ENCODE peak calls at places on chromosomes 5 and 9, in six cellular contexts. L is IMR-90, F is GM23248, H is PC-3, V is neuronal stem cell, G is H1. U is an unnamed sample. For H3K36me3 and H3K4me1, the result is how much of the 10 kb centered on the place peaks cover.

GRCh38 chr5:71830626-71831539 is 111.8 kb downstream of the CARTPT start:
- DNase-seq in L (peak), H (peak), V (no peak), G (no peak), F (peak), U (peak)

GRCh38 chr5:5497132-5497748 is 74.8 kb downstream of the ICE1 start:
- DNase-seq in F (peak), V (peak), L (peak), G (no peak), H (peak), U (peak)

GRCh38 chr9:100689635-100690034 is 111.8 kb downstream of the CAVIN4 start:
- DNase-seq in V (no peak), F (no peak), L (no peak), H (no peak), G (no peak), U (no peak)

GRCh38 chr5:180816608-180817534 is 14.3 kb upstream of the MGAT1 start:
- DNase-seq in F (no peak), G (no peak), V (no peak), H (no peak), L (peak), U (peak)

GRCh38 chr9:27337833-27338526 is 41.0 kb upstream of the EQTN start:
- DNase-seq in L (no peak), V (no peak), F (no peak), H (no peak), G (no peak), U (no peak)

GRCh38 chr9:133163559-133164208 is at the start of gene GBGT1:
- DNase-seq in V (no peak), L (no peak), G (no peak), H (no peak), F (peak), U (peak)

GRCh38 chr5:92962752-92963151 is 618.3 kb downstream of the NR2F1-AS1 start:
- DNase-seq in G (no peak), L (no peak), F (no peak), H (no peak), V (no peak), U (peak)

GRCh38 chr5:57495285-57495684 is 12.7 kb upstream of the ACTBL2 start:
- DNase-seq in L (no peak), F (no peak), H (no peak), G (no peak), V (no peak), U (peak)

GRCh38 chr9:136996361-136997281 is at the start of gene CLIC3:
- DNase-seq in V (no peak), F (peak), H (peak), G (no peak), L (no peak), U (no peak)

GRCh38 chr5:87829214-87829551 is 416.5 kb upstream of the CCNH start:
- DNase-seq in V (no peak), H (peak), F (peak), G (no peak), L (no peak), U (no peak)

GRCh38 chr9:7862170-7862569 is 62.6 kb upstream of the DMAC1 start:
- DNase-seq in H (no peak), G (no peak), F (no peak), V (no peak), L (no peak), U (no peak)

GRCh38 chr5:132013711-132014110 is 2.3 kb upstream of the ACSL6 start:
- DNase-seq in L (no peak), G (no peak), H (no peak), V (no peak), F (no peak), U (no peak)

GRCh38 chr9:2260401-2261306 is 245.5 kb downstream of the SMARCA2 start:
- DNase-seq in L (peak), G (no peak), H (peak), F (peak), V (no peak), U (peak)

GRCh38 chr5:154866841-154867240 is 8.4 kb downstream of the CNOT8 start:
- DNase-seq in F (no peak), L (peak), G (no peak), H (no peak), V (no peak), U (peak)

GRCh38 chr5:13866792-13867191 is 77.7 kb downstream of the DNAH5 start:
- DNase-seq in F (peak), L (peak), G (no peak), H (peak), V (peak), U (peak)

GRCh38 chr5:137344723-137345322 is 154.3 kb downstream of the SPOCK1 start:
- DNase-seq in F (peak), V (peak), H (peak), G (peak), L (peak), U (peak)

GRCh38 chr5:54180616-54181015 is 129.8 kb downstream of the ARL15 start:
- DNase-seq in G (no peak), L (no peak), V (peak), H (no peak), F (peak), U (peak)

GRCh38 chr5:43354774-43355173 is 41.6 kb upstream of the HMGCS1 start:
- DNase-seq in L (no peak), G (no peak), H (no peak), F (no peak), V (no peak), U (no peak)
- H3K36me3 ChIP-seq in L (under half), G (under half), H (under half), F (under half), V (under half), U (under half)

GRCh38 chr5:122311400-122311887 is 593 bp upstream of the SNCAIP start:
- DNase-seq in V (peak), G (no peak), F (peak), H (no peak), L (no peak), U (no peak)
- H3K9ac ChIP-seq in V (peak), G (no peak), F (peak), H (no peak), L (peak), U (no peak)

GRCh38 chr5:139571543-139571942 is 10.4 kb downstream of the UBE2D2 start:
- DNase-seq in G (no peak), H (no peak), F (no peak), L (no peak), V (no peak), U (no peak)
- H3K4me1 ChIP-seq in G (under half), H (under half), F (under half), L (under half), V (under half), U (under half)

GRCh38 chr9:99144966-99145365 is 40.1 kb downstream of the TGFBR1 start:
- DNase-seq in F (no peak), H (no peak), L (no peak), V (no peak), G (no peak), U (no peak)
- H3K36me3 ChIP-seq in F (half or more), H (under half), L (half or more), V (under half), G (under half), U (half or more)

GRCh38 chr5:151076616-151077015 is 4.2 kb downstream of the TNIP1 start:
- DNase-seq in H (no peak), G (no peak), V (no peak), L (no peak), F (no peak), U (no peak)

GRCh38 chr5:151077419-151077818 is 3.4 kb downstream of the TNIP1 start:
- DNase-seq in F (no peak), L (no peak), H (no peak), V (no peak), G (no peak), U (no peak)

GRCh38 chr5:151073280-151073679 is 7.6 kb downstream of the TNIP1 start:
- DNase-seq in H (no peak), L (no peak), F (no peak), V (no peak), G (no peak), U (no peak)

GRCh38 chr5:151074557-151074956 is 6.3 kb downstream of the TNIP1 start:
- DNase-seq in V (no peak), F (no peak), G (no peak), H (no peak), L (no peak), U (no peak)

GRCh38 chr5:151075698-151076331 is 5.0 kb downstream of the TNIP1 start:
- DNase-seq in G (no peak), V (no peak), H (peak), F (peak), L (peak), U (peak)
- H3K9ac ChIP-seq in G (no peak), V (no peak), H (peak), F (peak), L (no peak), U (no peak)

DNA sequence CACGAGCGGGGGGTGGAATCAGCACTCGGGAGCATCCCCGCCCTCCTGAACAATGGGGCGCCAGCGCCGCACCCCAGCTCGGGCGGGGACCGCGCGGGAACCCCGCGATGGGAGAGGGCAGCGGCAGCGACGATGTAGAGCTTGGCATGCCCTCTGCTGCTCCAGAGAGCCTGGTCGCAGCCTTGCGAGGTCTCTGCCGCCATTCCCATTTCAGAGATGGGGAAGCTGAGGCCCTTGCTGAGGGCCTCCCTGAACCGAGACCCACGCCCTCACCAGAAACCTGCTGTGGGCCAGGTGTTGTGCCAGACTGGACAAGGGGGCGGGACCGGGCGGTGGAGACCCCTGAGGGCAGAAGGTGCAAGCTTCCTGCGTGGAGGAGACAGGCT is 569 bp upstream of the MEGF9 start:
- DNase-seq in V (no peak), G (no peak), H (no peak), L (no peak), F (no peak), U (no peak)
- H3K4me1 ChIP-seq in V (under half), G (under half), H (under half), L (under half), F (under half), U (under half)

DNA sequence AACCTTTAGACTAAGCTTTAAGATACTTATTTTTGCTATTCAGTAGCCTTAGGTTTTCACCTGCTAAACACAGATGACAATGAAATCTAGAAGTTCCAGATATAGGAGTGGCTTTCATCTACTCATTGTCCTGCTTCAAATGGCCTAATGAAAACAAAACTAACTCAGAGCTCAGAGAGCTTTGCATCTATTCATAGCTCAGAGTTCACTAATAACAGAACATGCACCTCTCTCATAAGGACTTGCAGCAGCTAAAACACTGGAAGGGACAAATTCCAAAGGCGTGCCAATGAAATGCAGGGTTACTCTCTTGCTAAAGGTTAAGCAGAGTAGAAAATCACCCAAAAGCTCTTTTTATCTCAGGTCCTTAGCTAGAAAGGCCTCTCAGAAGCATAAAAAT is 29.0 kb downstream of the SLC31A2 start:
- DNase-seq in V (no peak), L (no peak), H (no peak), F (no peak), G (no peak), U (no peak)
- H3K36me3 ChIP-seq in V (under half), L (under half), H (under half), F (half or more), G (under half), U (half or more)

DNA sequence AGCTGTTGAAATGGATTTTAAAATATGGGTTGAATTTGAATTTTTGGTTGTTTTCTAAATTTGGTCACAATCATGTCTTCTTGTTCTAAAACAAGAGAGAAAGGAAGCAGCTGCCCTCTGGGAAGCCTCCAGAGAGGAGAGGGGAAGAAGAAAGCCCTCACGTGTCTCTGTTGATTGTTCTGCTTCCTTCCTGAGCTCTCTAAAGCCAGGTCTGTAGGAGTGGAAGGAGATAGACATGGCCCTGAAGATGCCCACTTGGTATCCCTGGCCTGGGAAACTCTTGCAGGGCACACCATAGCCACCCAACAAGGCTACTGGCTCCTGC is 59.6 kb downstream of the GALNT12 start:
- DNase-seq in L (no peak), G (no peak), F (no peak), V (no peak), H (no peak), U (no peak)
- H3K9ac ChIP-seq in L (no peak), G (no peak), F (peak), V (no peak), H (peak), U (no peak)

GRCh38 chr5:143019614-143020515 is 249.7 kb downstream of the ARHGAP26 start:
- DNase-seq in L (no peak), G (no peak), V (no peak), F (no peak), H (no peak), U (no peak)
- H3K4me1 ChIP-seq in L (under half), G (under half), V (under half), F (under half), H (under half), U (under half)